ENCODE peak calls at places on chromosomes 13 and 19, in five cellular contexts. S is CD14-positive monocyte; G is effector memory CD4-positive, alpha-beta T cell; K is naive thymus-derived CD8-positive, alpha-beta T cell; Y is CD8-positive, alpha-beta memory T cell. O is an unnamed sample.

GRCh38 chr13:112220925-112221324 is 154.0 kb downstream of the SOX1 start:
- DNase-seq in S (no peak), G (no peak), K (no peak), Y (no peak), O (no peak)

GRCh38 chr19:49534632-49535385 is 7.0 kb downstream of the RCN3 start:
- DNase-seq in S (no peak), G (no peak), K (no peak), Y (no peak), O (no peak)

GRCh38 chr19:56900573-56901097 is 60.1 kb upstream of the PEG3 start:
- DNase-seq in S (no peak), G (no peak), K (no peak), Y (no peak), O (no peak)

GRCh38 chr13:76668141-76668540 is 218.1 kb downstream of the KCTD12 start:
- DNase-seq in S (no peak), G (no peak), K (no peak), Y (no peak), O (no peak)

GRCh38 chr13:31042501-31043165 is 110.2 kb downstream of the TEX26 start:
- DNase-seq in S (no peak), G (no peak), K (no peak), Y (no peak), O (no peak)

GRCh38 chr13:64819081-64819480 is 2411.1 kb downstream of the PCDH9 start:
- DNase-seq in S (no peak), G (no peak), K (no peak), Y (no peak), O (no peak)

GRCh38 chr19:48137411-48137810 is 26.8 kb upstream of the PLA2G4C start:
- DNase-seq in S (no peak), G (no peak), K (no peak), Y (no peak), O (no peak)

GRCh38 chr13:33487575-33488243 is 202.2 kb upstream of the STARD13 start:
- DNase-seq in S (no peak), G (no peak), K (no peak), Y (no peak), O (no peak)

GRCh38 chr13:47146991-47147783 is 250.3 kb upstream of the HTR2A start:
- DNase-seq in S (no peak), G (no peak), K (no peak), Y (no peak), O (no peak)

GRCh38 chr13:113453962-113454361 is 674 bp upstream of the ADPRHL1 start:
- DNase-seq in S (no peak), G (no peak), K (no peak), Y (no peak), O (no peak)

GRCh38 chr19:2648528-2648937 is 54.0 kb downstream of the GNG7 start:
- DNase-seq in S (peak), G (peak), K (peak), Y (peak), O (peak)

GRCh38 chr19:27746691-27747380 is 1466.1 kb downstream of the UQCRFS1 start:
- DNase-seq in S (no peak), G (no peak), K (no peak), Y (no peak), O (no peak)

GRCh38 chr13:36297259-36297599 is 385 bp downstream of the CCDC169 start:
- DNase-seq in S (no peak), G (no peak), K (no peak), Y (no peak), O (no peak)

GRCh38 chr13:45370922-45371406 is 30.0 kb upstream of the TPT1 start:
- DNase-seq in S (no peak), G (peak), K (peak), Y (peak), O (peak)

GRCh38 chr19:996051-996838 is 4.0 kb upstream of the GRIN3B start:
- DNase-seq in S (no peak), G (peak), K (peak), Y (peak), O (no peak)

GRCh38 chr19:10137751-10138682 is 18.3 kb upstream of the EIF3G start:
- DNase-seq in S (no peak), G (no peak), K (no peak), Y (no peak), O (no peak)

GRCh38 chr19:1756264-1756663 is 3.0 kb downstream of the ONECUT3 start:
- DNase-seq in S (no peak), G (no peak), K (no peak), Y (no peak), O (no peak)

GRCh38 chr19:7900931-7901330 is 2.7 kb upstream of the MAP2K7 start:
- DNase-seq in S (no peak), G (no peak), K (no peak), Y (no peak), O (no peak)

GRCh38 chr19:44315883-44316282 is 11.1 kb upstream of the ZNF235 start:
- DNase-seq in S (no peak), G (no peak), K (no peak), Y (no peak), O (no peak)

GRCh38 chr19:41702208-41702651 is 6.2 kb upstream of the CEACAM5 start:
- DNase-seq in S (no peak), G (no peak), K (no peak), Y (no peak), O (no peak)

GRCh38 chr13:87684850-87685735 is 13.9 kb downstream of the SLITRK5 start:
- DNase-seq in S (no peak), G (no peak), K (no peak), Y (no peak), O (no peak)

GRCh38 chr19:44876930-44877530 is 14.0 kb upstream of the TOMM40 start:
- DNase-seq in S (no peak), G (no peak), K (no peak), Y (no peak), O (no peak)

GRCh38 chr19:9796113-9796773 is 22.6 kb downstream of the FBXL12 start:
- DNase-seq in S (peak), G (peak), K (peak), Y (peak), O (peak)

GRCh38 chr19:47657719-47658118 is 48.8 kb downstream of the BICRA start:
- DNase-seq in S (no peak), G (no peak), K (no peak), Y (no peak), O (no peak)

GRCh38 chr19:50266896-50267295 is 62.3 kb downstream of the KCNC3 start:
- DNase-seq in S (no peak), G (no peak), K (no peak), Y (no peak), O (no peak)

GRCh38 chr13:44401577-44401976 is 28.0 kb downstream of the SERP2 start:
- DNase-seq in S (no peak), G (no peak), K (no peak), Y (no peak), O (no peak)

GRCh38 chr19:33864311-33864850 is 67.7 kb downstream of the KCTD15 start:
- DNase-seq in S (no peak), G (no peak), K (no peak), Y (no peak), O (no peak)

GRCh38 chr13:101149735-101150380 is 266.4 kb downstream of the NALCN start:
- DNase-seq in S (no peak), G (no peak), K (no peak), Y (no peak), O (peak)

GRCh38 chr19:33412617-33413425 is 39.3 kb downstream of the CEBPG start:
- DNase-seq in S (no peak), G (no peak), K (no peak), Y (no peak), O (no peak)

GRCh38 chr13:96984061-96984508 is 10.2 kb downstream of the OXGR1 start:
- DNase-seq in S (no peak), G (no peak), K (no peak), Y (no peak), O (peak)

GRCh38 chr19:13981988-13982501 is 24.1 kb downstream of the RFX1 start:
- DNase-seq in S (no peak), G (no peak), K (no peak), Y (no peak), O (no peak)

GRCh38 chr19:16850133-16850532 is 20.9 kb downstream of the SIN3B start:
- DNase-seq in S (no peak), G (no peak), K (no peak), Y (no peak), O (no peak)

GRCh38 chr19:48122421-48122820 is 11.8 kb upstream of the PLA2G4C start:
- DNase-seq in S (no peak), G (no peak), K (no peak), Y (no peak), O (no peak)

O was measured in dermis microvascular lymphatic vessel endothelial cell.